ENCODE peak calls at places on chromosome 3, in four cellular contexts. A is spleen, Z is transverse colon, I is breast epithelium. O is an unnamed sample. For H3K4me1, the result is how much of the 10 kb centered on the place peaks cover.

GRCh38 chr3:31047673-31048072 is 153.2 kb upstream of the GADL1 start:
- DNase-seq in A (no peak), Z (no peak), I (no peak), O (no peak)

GRCh38 chr3:55014081-55014480 is 86.2 kb upstream of the LRTM1 start:
- DNase-seq in A (no peak), Z (no peak), I (no peak), O (no peak)

GRCh38 chr3:58487140-58487886 is 4.6 kb upstream of the KCTD6 start:
- DNase-seq in A (no peak), Z (no peak), I (no peak), O (no peak)

GRCh38 chr3:23968467-23969184 is 23.5 kb downstream of the NR1D2 start:
- DNase-seq in A (no peak), Z (no peak), I (no peak), O (no peak)

GRCh38 chr3:174153875-174154274 is 705.3 kb upstream of the NAALADL2 start:
- DNase-seq in A (no peak), Z (no peak), I (no peak), O (no peak)

GRCh38 chr3:136671921-136672320 is 80.3 kb downstream of the STAG1 start:
- DNase-seq in A (no peak), Z (no peak), I (no peak), O (no peak)

GRCh38 chr3:190318666-190319065 is 3.6 kb downstream of the CLDN1 start:
- DNase-seq in A (no peak), Z (no peak), I (no peak), O (no peak)

GRCh38 chr3:139629033-139629432 is 48.7 kb downstream of the NMNAT3 start:
- DNase-seq in A (no peak), Z (peak), I (no peak), O (no peak)

GRCh38 chr3:182671942-182672341 is 121.4 kb upstream of the ATP11B start:
- DNase-seq in A (no peak), Z (no peak), I (no peak), O (no peak)

GRCh38 chr3:51799879-51800757 is 21.1 kb upstream of the IQCF6 start:
- DNase-seq in A (no peak), Z (no peak), I (no peak), O (no peak)

GRCh38 chr3:111012388-111013248 is 59.0 kb upstream of the NECTIN3 start:
- DNase-seq in A (no peak), Z (no peak), I (no peak), O (no peak)

GRCh38 chr3:129034650-129035049 is 25.9 kb upstream of the GP9 start:
- DNase-seq in A (no peak), Z (no peak), I (no peak), O (no peak)

GRCh38 chr3:30259730-30260129 is 346.7 kb upstream of the TGFBR2 start:
- DNase-seq in A (no peak), Z (no peak), I (no peak), O (no peak)

GRCh38 chr3:185929192-185930151 is 8.3 kb downstream of the TRA2B start:
- DNase-seq in A (no peak), Z (no peak), I (no peak), O (no peak)

GRCh38 chr3:45915080-45915479 is 28.2 kb upstream of the CXCR6 start:
- DNase-seq in A (no peak), Z (no peak), I (no peak), O (peak)

GRCh38 chr3:187963003-187963676 is 190.8 kb upstream of the LPP start:
- DNase-seq in A (no peak), Z (no peak), I (no peak), O (no peak)

GRCh38 chr3:134161817-134162396 is 88.8 kb downstream of the RYK start:
- DNase-seq in A (no peak), Z (no peak), I (no peak), O (no peak)

GRCh38 chr3:47908744-47909143 is 105.8 kb downstream of the DHX30 start:
- DNase-seq in A (no peak), Z (no peak), I (no peak), O (no peak)

GRCh38 chr3:8095724-8096123 is 405.9 kb upstream of the LMCD1 start:
- DNase-seq in A (no peak), Z (no peak), I (no peak), O (no peak)

GRCh38 chr3:16828815-16829214 is 55.9 kb upstream of the PLCL2 start:
- DNase-seq in A (no peak), Z (peak), I (no peak), O (no peak)

GRCh38 chr3:23805881-23806321 is at the start of gene UBE2E1:
- DNase-seq in A (peak), Z (peak), I (peak), O (peak)

GRCh38 chr3:124248471-124249028 is 256.6 kb upstream of the ROPN1 start:
- DNase-seq in A (peak), Z (peak), I (no peak), O (no peak)

GRCh38 chr3:84904819-84905555 is 53.8 kb upstream of the CADM2 start:
- DNase-seq in A (no peak), Z (no peak), I (no peak), O (no peak)

GRCh38 chr3:172562881-172563835 is 39.9 kb upstream of the TNFSF10 start:
- DNase-seq in A (no peak), Z (no peak), I (no peak), O (no peak)

GRCh38 chr3:114380233-114380645 is 86.4 kb downstream of the TIGIT start:
- DNase-seq in A (no peak), Z (peak), I (peak), O (peak)

GRCh38 chr3:44318929-44319328 is 19.6 kb upstream of the TCAIM start:
- DNase-seq in A (no peak), Z (no peak), I (no peak), O (no peak)

GRCh38 chr3:40042752-40043443 is 233.5 kb downstream of the MYRIP start:
- DNase-seq in A (no peak), Z (no peak), I (no peak), O (no peak)

DNA sequence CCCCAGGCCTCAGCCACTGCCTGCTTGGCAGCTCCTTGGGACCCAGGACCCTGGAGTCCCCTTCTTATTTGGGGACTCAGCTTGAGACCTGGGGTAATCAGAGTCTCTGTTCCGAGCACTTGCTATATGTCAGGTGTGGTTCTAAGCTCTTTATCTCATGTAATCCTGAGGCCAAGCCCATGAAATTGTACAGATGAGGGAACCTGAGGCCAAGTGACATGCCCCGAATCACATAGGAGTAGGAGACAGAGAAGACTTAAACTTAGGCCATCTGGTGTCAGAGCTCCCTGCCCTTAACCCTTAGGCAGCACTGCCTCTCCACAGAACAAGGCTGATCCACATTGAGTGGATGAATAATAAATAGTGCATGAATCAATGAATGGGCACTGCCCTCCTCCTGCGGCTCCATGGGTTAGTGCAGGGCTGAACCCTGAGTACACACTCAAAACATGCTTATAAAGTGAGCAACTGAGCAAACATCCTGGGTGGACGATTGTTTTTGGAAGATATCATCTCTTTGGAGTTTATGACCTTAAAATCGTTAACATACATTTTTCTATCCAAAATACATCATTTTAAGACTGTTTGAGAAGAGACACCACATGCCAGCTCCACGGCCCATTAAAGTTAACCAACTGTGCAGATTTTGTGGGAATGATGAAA is 33.2 kb upstream of the IQSEC1 start:
- DNase-seq in A (no peak), Z (no peak), I (no peak), O (no peak)
- TF ChIP-seq POLR2AphosphoS5 in A (no peak), Z (no peak), I (no peak), O (no peak)

DNA sequence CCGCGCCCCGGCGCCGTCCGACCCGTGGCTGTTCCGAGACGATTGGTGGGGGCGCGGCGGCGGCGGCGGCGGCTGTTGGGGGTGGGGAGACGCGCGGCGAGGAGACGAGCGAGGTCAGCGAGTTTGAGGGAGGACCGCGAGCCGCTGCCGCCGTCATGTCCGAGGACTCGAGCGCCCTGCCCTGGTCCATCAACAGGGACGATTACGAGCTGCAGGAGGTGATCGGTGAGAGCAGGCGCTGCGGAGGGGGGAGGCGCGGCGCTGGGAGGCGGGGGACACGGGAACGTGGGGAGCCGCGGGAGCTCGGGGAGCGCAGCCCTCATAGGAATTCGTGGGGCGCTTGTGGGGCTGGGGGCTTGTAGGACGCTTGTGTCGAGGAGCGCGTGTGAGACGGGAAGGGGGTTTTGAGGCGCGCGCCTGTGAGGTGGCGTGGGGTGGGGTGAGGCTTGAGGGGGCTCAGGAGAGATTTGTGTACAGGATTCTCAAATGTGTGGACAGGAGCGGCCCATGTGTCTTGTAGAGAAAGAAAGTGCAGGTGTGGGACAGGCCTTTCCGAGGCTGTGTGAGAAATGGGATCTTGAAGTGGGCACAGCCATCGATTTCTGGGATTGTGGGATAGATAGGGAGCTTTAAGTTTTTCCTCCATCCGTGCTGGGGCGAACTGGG is 518 bp downstream of the OXSR1 start:
- DNase-seq in A (no peak), Z (no peak), I (peak), O (no peak)
- H3K4me1 ChIP-seq in A (under half), Z (under half), I (under half), O (under half)

GRCh38 chr3:33299395-33300081 is 22.3 kb downstream of the FBXL2 start:
- DNase-seq in A (no peak), Z (no peak), I (no peak), O (no peak)
- TF ChIP-seq CTCF in A (no peak), Z (no peak), I (no peak), O (no peak)

GRCh38 chr3:38137615-38138346 is 680 bp upstream of the MYD88 start:
- DNase-seq in A (peak), Z (peak), I (no peak), O (peak)
- TF ChIP-seq POLR2AphosphoS5 in A (no peak), Z (no peak), I (no peak), O (no peak)